ENCODE peak calls at places on chromosomes 16 and 17, in seven cellular contexts. G, C, H, O, K, U and Y are unnamed samples.

GRCh38 chr17:9199474-9200196 is 178.3 kb downstream of the NTN1 start:
- DNase-seq in U (no peak), K (no peak), H (no peak), O (no peak), C (peak; percentile 64), G (no peak), Y (no peak)

GRCh38 chr17:50491510-50491909 is 12.8 kb downstream of the RSAD1 start:
- DNase-seq in U (no peak), H (no peak), O (no peak), K (no peak), G (no peak), C (no peak), Y (no peak)

GRCh38 chr16:57528499-57529323 is 7.7 kb downstream of the CCDC102A start:
- DNase-seq in H (no peak), O (peak; percentile 44), G (no peak), C (peak; percentile 94), K (no peak), U (no peak), Y (no peak)

GRCh38 chr17:74566132-74566753 is 1.1 kb downstream of the CD300H start:
- DNase-seq in C (peak; percentile 88), H (no peak), O (no peak), G (peak; percentile 63), K (peak; percentile 51), U (no peak), Y (no peak)

GRCh38 chr17:1035546-1036170 is 38.7 kb downstream of the TIMM22 start:
- DNase-seq in K (no peak), U (no peak), G (no peak), O (no peak), H (no peak), C (no peak), Y (no peak)

GRCh38 chr16:35598696-35599332 is 2139.4 kb downstream of the TP53TG3F start:
- DNase-seq in K (no peak), G (no peak), C (no peak), U (peak; percentile 74), H (no peak), O (no peak), Y (peak; percentile 62)

GRCh38 chr17:57940653-57941329 is 14.4 kb downstream of the CUEDC1 start:
- DNase-seq in G (peak; percentile 21), U (no peak), K (no peak), O (no peak), C (no peak), H (no peak), Y (no peak)

GRCh38 chr17:77834170-77835115 is 124.1 kb upstream of the TNRC6C start:
- DNase-seq in G (no peak), H (peak; percentile 65), O (peak; percentile 80), C (peak; percentile 84), U (no peak), K (peak; percentile 99), Y (peak; percentile 80)

GRCh38 chr16:87363771-87364476 is 19.7 kb downstream of the FBXO31 start:
- DNase-seq in G (no peak), O (no peak), H (no peak), U (no peak), C (no peak), K (no peak), Y (no peak)

GRCh38 chr17:66190738-66191606 is 961 bp downstream of the CEP112 start:
- DNase-seq in K (peak; percentile 16), H (no peak), O (peak; percentile 44), U (no peak), G (no peak), C (no peak), Y (no peak)

GRCh38 chr17:36679815-36680467 is 78.6 kb downstream of the MRM1 start:
- DNase-seq in H (no peak), O (no peak), U (no peak), C (no peak), G (no peak), K (no peak), Y (no peak)

GRCh38 chr17:30600830-30601494 is 123.8 kb downstream of the GOSR1 start:
- DNase-seq in U (no peak), H (no peak), O (no peak), G (peak; percentile 58), C (no peak), K (peak; percentile 48), Y (no peak)

GRCh38 chr17:82823004-82823403 is 16.8 kb downstream of the ZNF750 start:
- DNase-seq in H (no peak), G (no peak), K (peak; percentile 45), O (peak; percentile 41), U (no peak), C (peak; percentile 80), Y (no peak)

DNA sequence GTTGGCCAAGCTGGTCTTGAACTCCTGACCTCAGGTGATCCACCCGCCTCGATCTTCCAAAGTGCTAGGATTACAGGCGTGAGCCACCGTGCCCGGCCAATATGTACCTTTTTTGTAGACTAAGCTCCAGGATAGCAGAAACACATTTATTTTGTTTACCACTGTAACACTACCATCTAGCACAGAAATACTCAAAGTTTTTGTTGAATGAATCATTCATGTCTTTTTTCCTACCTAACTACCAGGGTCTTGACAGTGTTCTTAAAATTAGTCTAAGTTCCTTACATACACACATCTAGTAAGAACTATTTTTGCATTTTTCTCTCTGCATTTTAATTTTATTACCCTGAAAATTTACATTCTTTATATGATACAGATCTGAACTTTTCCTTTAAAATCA is 44.4 kb downstream of the AKAP10 start:
- DNase-seq in U (no peak), H (no peak), O (no peak), K (no peak), C (no peak), G (no peak), Y (no peak)
- H3K27ac ChIP-seq in U (no peak overlapping the region), H (no peak overlapping the region), O (no peak overlapping the region), K (no peak overlapping the region), C (no peak overlapping the region), G (no peak overlapping the region), Y (no peak overlapping the region)

DNA sequence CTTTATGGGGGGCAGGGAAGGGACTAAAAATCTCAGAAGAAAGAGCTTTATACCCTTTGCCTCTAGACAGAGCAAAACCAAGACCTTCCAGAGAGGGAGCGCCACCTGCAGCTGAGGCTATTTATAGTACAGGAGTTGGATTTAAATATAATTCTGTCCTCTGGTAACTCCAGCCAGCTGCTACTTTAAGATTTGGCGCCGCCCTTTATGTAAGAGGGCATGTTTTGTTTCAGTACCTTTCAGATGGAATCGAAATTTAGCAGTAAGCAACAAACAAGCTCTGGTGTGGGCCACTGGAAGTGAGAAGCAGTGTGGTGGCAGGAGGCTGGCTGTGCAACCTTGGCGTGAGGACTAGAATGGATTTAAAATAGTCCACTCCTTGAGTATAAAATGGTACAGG is 5.2 kb upstream of the GUCY2D start:
- DNase-seq in U (no peak), C (peak; percentile 82), G (peak; percentile 81), H (no peak), K (peak; percentile 68), O (no peak), Y (no peak)
- TF ChIP-seq CTCF in U (peak; percentile 38), C (peak; percentile 67), G (peak; percentile 70), H (no peak), K (peak; percentile 70), O (peak; percentile 37), Y (peak; percentile 49)

DNA sequence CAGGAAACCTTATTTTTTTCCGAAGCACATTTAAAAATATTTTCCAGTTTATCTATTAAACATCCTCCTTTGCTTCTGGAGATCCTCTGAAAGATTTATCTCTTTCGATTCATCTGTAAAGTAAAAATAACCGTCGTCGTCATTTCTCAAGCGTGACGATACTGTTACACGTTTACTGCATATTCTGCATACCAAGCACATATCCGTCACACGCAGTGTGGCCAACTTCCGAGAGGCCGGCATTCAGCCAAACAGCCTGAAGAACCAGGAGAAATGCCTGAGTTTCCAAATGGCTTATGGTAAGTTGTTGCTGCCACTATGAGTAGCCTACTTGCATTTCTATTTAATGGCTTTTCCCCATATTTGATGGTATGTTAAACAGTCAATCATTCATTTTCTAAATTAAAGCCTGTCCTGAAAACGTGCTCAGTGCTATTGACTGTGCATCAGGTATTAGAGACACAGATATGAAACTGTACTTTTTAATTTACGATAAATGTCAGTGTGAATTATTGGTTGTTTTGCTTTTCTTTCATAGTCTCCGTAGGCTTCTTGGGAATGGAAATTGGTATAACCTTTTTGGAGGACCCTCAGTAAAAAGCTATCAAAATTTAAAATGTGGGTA is 275.7 kb downstream of the WWOX start:
- DNase-seq in O (no peak), G (no peak), H (no peak), K (no peak), C (no peak), U (no peak), Y (no peak)
- H3K27ac ChIP-seq in O (no peak overlapping the region), G (no peak overlapping the region), H (no peak overlapping the region), K (no peak overlapping the region), C (no peak overlapping the region), U (no peak overlapping the region), Y (no peak overlapping the region)

DNA sequence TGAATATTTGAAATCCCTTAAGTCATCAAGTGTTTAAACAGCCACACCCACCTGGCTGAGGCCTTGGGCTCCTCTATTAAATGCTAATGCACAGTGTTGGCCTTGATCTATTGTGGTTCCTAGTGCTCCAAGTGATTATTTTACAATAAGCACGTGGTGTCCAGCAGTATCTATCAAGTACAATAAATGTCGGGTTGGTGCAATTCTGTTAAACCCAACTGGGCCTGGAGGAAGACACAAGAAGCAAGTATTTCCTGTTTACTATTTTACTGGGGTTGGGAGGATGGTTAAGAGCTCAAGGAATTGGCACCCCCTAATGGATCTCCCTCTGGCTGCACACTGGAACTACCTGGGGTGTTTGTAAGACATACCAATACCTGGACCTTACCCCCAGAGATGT is 72.1 kb upstream of the HNF1B start:
- DNase-seq in C (no peak), U (no peak), O (no peak), K (no peak), G (no peak), H (no peak), Y (no peak)
- TF ChIP-seq CTCF in C (no peak), U (no peak), O (no peak), K (no peak), G (peak; percentile 29), H (no peak), Y (no peak)

DNA sequence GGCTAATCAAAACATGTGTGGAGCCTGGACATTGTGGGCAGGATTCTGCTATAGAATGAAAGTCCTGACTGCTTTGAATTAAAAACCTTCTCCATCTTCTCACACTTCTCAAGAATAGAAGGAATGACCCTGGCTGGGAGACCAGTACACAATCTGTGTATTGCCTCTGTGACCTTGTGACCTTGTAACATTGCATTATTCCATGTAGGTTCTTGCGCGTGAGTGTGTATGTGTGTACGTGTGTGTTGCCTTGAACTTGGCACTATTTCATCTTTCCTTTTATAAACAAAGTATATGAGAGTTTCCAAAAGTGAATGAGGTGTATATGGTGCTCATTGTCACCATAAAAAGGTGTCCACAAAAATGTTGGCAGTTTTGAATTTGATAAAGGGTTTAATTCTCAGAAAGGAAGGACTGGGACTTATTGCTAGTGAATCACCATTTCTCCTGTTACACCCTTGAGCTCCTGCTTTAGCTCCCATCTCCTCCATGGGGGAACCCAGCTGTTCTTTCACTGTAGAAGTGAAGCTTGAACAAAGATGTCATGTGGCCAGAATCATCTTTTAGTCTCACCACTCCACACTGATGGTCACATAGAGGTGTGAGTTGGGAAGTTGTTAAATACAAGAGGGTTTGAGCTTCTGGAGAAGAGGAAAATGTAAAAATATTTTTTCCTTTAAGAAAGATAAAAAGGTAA is 244.9 kb downstream of the FTO start:
- DNase-seq in O (no peak), G (no peak), C (no peak), K (no peak), H (no peak), U (no peak), Y (no peak)
- H3K27ac ChIP-seq in O (no peak overlapping the region), G (no peak overlapping the region), C (no peak overlapping the region), K (no peak overlapping the region), H (no peak overlapping the region), U (no peak overlapping the region), Y (no peak overlapping the region)